ENCODE peak calls at places on chromosome 13, in ten cellular contexts. One of them, this sample, is unnamed. For H3K36me3, the result is how much of the 10 kb centered on the place peaks cover.

GRCh38 chr13:75715598-75716523 is 79.7 kb downstream of the LMO7 start:
- DNase-seq in hepatocyte: no peak
- DNase-seq in Panc1: no peak
- DNase-seq in adipocyte: peak
- DNase-seq in heart right ventricle: no peak
- DNase-seq in aorta: no peak
- DNase-seq in mesendoderm: no peak
- DNase-seq in PC-3: peak
- DNase-seq in Karpas-422: no peak
- DNase-seq in cardiac muscle cell: peak
- DNase-seq in this sample: no peak

GRCh38 chr13:44206429-44206828 is 167.2 kb upstream of the SERP2 start:
- DNase-seq in cardiac muscle cell: no peak
- DNase-seq in mesendoderm: no peak
- DNase-seq in hepatocyte: no peak
- DNase-seq in Karpas-422: no peak
- DNase-seq in heart right ventricle: no peak
- DNase-seq in PC-3: no peak
- DNase-seq in aorta: no peak
- DNase-seq in adipocyte: no peak
- DNase-seq in Panc1: no peak
- DNase-seq in this sample: no peak

GRCh38 chr13:106566682-106567420 is 1.1 kb downstream of the ARGLU1 start:
- DNase-seq in PC-3: peak
- DNase-seq in cardiac muscle cell: peak
- DNase-seq in adipocyte: peak
- DNase-seq in Karpas-422: peak
- DNase-seq in mesendoderm: peak
- DNase-seq in hepatocyte: peak
- DNase-seq in aorta: peak
- DNase-seq in Panc1: no peak
- DNase-seq in heart right ventricle: peak
- DNase-seq in this sample: peak

GRCh38 chr13:73090116-73090811 is 31.5 kb downstream of the KLF5 start:
- DNase-seq in PC-3: peak
- DNase-seq in heart right ventricle: no peak
- DNase-seq in Karpas-422: no peak
- DNase-seq in hepatocyte: peak
- DNase-seq in aorta: no peak
- DNase-seq in adipocyte: peak
- DNase-seq in Panc1: peak
- DNase-seq in mesendoderm: peak
- DNase-seq in cardiac muscle cell: peak
- DNase-seq in this sample: peak

GRCh38 chr13:63449549-63449948 is 2033.9 kb upstream of the PCDH20 start:
- DNase-seq in hepatocyte: no peak
- DNase-seq in Panc1: no peak
- DNase-seq in aorta: no peak
- DNase-seq in Karpas-422: no peak
- DNase-seq in heart right ventricle: no peak
- DNase-seq in cardiac muscle cell: no peak
- DNase-seq in PC-3: no peak
- DNase-seq in mesendoderm: peak
- DNase-seq in adipocyte: no peak
- DNase-seq in this sample: no peak

GRCh38 chr13:43126420-43126819 is 103.0 kb downstream of the DNAJC15 start:
- DNase-seq in adipocyte: no peak
- DNase-seq in heart right ventricle: no peak
- DNase-seq in hepatocyte: no peak
- DNase-seq in Karpas-422: peak
- DNase-seq in PC-3: no peak
- DNase-seq in Panc1: no peak
- DNase-seq in cardiac muscle cell: no peak
- DNase-seq in aorta: no peak
- DNase-seq in mesendoderm: no peak
- DNase-seq in this sample: no peak

GRCh38 chr13:33992891-33993336 is 175.0 kb downstream of the RFC3 start:
- DNase-seq in hepatocyte: no peak
- DNase-seq in heart right ventricle: no peak
- DNase-seq in Panc1: no peak
- DNase-seq in adipocyte: peak
- DNase-seq in cardiac muscle cell: no peak
- DNase-seq in aorta: no peak
- DNase-seq in mesendoderm: no peak
- DNase-seq in PC-3: no peak
- DNase-seq in Karpas-422: peak
- DNase-seq in this sample: no peak

GRCh38 chr13:97245011-97245410 is 22.9 kb downstream of the MBNL2 start:
- DNase-seq in aorta: no peak
- DNase-seq in adipocyte: no peak
- DNase-seq in cardiac muscle cell: no peak
- DNase-seq in PC-3: no peak
- DNase-seq in hepatocyte: no peak
- DNase-seq in heart right ventricle: no peak
- DNase-seq in Panc1: no peak
- DNase-seq in mesendoderm: no peak
- DNase-seq in Karpas-422: no peak
- DNase-seq in this sample: no peak

GRCh38 chr13:48431987-48432615 is 19.2 kb upstream of the LPAR6 start:
- DNase-seq in Panc1: no peak
- DNase-seq in heart right ventricle: no peak
- DNase-seq in cardiac muscle cell: peak
- DNase-seq in mesendoderm: no peak
- DNase-seq in aorta: no peak
- DNase-seq in hepatocyte: no peak
- DNase-seq in adipocyte: peak
- DNase-seq in Karpas-422: no peak
- DNase-seq in PC-3: no peak
- DNase-seq in this sample: no peak

GRCh38 chr13:64709079-64709478 is 2521.1 kb downstream of the PCDH9 start:
- DNase-seq in aorta: no peak
- DNase-seq in cardiac muscle cell: no peak
- DNase-seq in hepatocyte: peak
- DNase-seq in PC-3: no peak
- DNase-seq in adipocyte: no peak
- DNase-seq in Panc1: no peak
- DNase-seq in Karpas-422: no peak
- DNase-seq in heart right ventricle: no peak
- DNase-seq in mesendoderm: peak
- DNase-seq in this sample: no peak

GRCh38 chr13:107680115-107680514 is 535.2 kb downstream of the LIG4 start:
- DNase-seq in heart right ventricle: no peak
- DNase-seq in hepatocyte: no peak
- DNase-seq in cardiac muscle cell: peak
- DNase-seq in Karpas-422: no peak
- DNase-seq in adipocyte: no peak
- DNase-seq in mesendoderm: peak
- DNase-seq in PC-3: peak
- DNase-seq in Panc1: no peak
- DNase-seq in aorta: no peak
- DNase-seq in this sample: no peak

GRCh38 chr13:111948281-111948680 is 118.7 kb upstream of the SOX1 start:
- DNase-seq in aorta: no peak
- DNase-seq in cardiac muscle cell: no peak
- DNase-seq in Panc1: no peak
- DNase-seq in PC-3: no peak
- DNase-seq in Karpas-422: no peak
- DNase-seq in hepatocyte: no peak
- DNase-seq in adipocyte: no peak
- DNase-seq in heart right ventricle: no peak
- DNase-seq in mesendoderm: no peak
- DNase-seq in this sample: no peak

GRCh38 chr13:113846639-113847318 is 17.1 kb downstream of the GAS6 start:
- DNase-seq in cardiac muscle cell: no peak
- DNase-seq in Karpas-422: no peak
- DNase-seq in adipocyte: no peak
- DNase-seq in Panc1: no peak
- DNase-seq in aorta: no peak
- DNase-seq in heart right ventricle: no peak
- DNase-seq in PC-3: no peak
- DNase-seq in mesendoderm: no peak
- DNase-seq in hepatocyte: no peak
- DNase-seq in this sample: peak

GRCh38 chr13:40109324-40109958 is 454.0 kb downstream of the COG6 start:
- DNase-seq in aorta: no peak
- DNase-seq in adipocyte: peak
- DNase-seq in hepatocyte: peak
- DNase-seq in PC-3: peak
- DNase-seq in heart right ventricle: no peak
- DNase-seq in cardiac muscle cell: peak
- DNase-seq in mesendoderm: no peak
- DNase-seq in Panc1: no peak
- DNase-seq in Karpas-422: no peak
- DNase-seq in this sample: no peak

GRCh38 chr13:106536244-106537034 is 977 bp upstream of the EFNB2 start:
- DNase-seq in Panc1: peak
- DNase-seq in aorta: peak
- DNase-seq in cardiac muscle cell: peak
- DNase-seq in hepatocyte: peak
- DNase-seq in adipocyte: peak
- DNase-seq in PC-3: peak
- DNase-seq in mesendoderm: peak
- DNase-seq in heart right ventricle: peak
- DNase-seq in Karpas-422: peak
- DNase-seq in this sample: peak

GRCh38 chr13:46386426-46386995 is 541 bp downstream of the RUBCNL start:
- DNase-seq in adipocyte: peak
- DNase-seq in Karpas-422: no peak
- DNase-seq in Panc1: no peak
- DNase-seq in cardiac muscle cell: no peak
- DNase-seq in mesendoderm: peak
- DNase-seq in PC-3: no peak
- DNase-seq in heart right ventricle: no peak
- DNase-seq in aorta: no peak
- DNase-seq in hepatocyte: no peak
- DNase-seq in this sample: peak

GRCh38 chr13:41428155-41428554 is 29.2 kb upstream of the RGCC start:
- DNase-seq in Karpas-422: no peak
- DNase-seq in mesendoderm: peak
- DNase-seq in aorta: no peak
- DNase-seq in heart right ventricle: peak
- DNase-seq in adipocyte: peak
- DNase-seq in hepatocyte: no peak
- DNase-seq in Panc1: no peak
- DNase-seq in PC-3: no peak
- DNase-seq in cardiac muscle cell: peak
- DNase-seq in this sample: peak

GRCh38 chr13:96822900-96823299 is 171.4 kb downstream of the OXGR1 start:
- DNase-seq in adipocyte: no peak
- DNase-seq in heart right ventricle: no peak
- DNase-seq in cardiac muscle cell: peak
- DNase-seq in hepatocyte: peak
- DNase-seq in PC-3: peak
- DNase-seq in aorta: no peak
- DNase-seq in mesendoderm: peak
- DNase-seq in Panc1: no peak
- DNase-seq in Karpas-422: peak
- DNase-seq in this sample: peak

DNA sequence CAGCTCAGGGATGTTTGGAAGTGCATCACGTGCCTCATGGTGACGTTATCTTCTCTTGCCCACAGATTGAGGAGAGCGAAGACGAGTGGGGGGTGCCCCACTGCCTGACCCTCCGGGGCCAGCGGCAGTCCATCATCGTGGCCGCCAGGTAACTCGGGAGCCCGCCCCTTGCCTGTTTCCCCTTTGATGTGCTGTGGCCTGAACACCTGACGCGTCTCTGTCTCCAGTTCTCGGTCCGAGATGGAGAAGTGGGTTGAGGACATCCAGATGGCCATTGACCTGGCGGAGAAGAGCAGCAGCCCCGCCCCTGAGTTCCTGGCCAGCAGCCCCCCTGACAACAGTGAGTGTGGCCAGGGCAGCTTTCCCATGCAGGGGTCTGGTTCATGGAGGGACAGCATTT is 137.0 kb downstream of the STK24 start:
- DNase-seq in Karpas-422: no peak
- DNase-seq in aorta: peak
- DNase-seq in mesendoderm: no peak
- DNase-seq in hepatocyte: no peak
- DNase-seq in PC-3: no peak
- DNase-seq in adipocyte: no peak
- DNase-seq in cardiac muscle cell: no peak
- DNase-seq in heart right ventricle: no peak
- DNase-seq in Panc1: no peak
- DNase-seq in this sample: no peak
- H3K36me3 ChIP-seq in Karpas-422: under half
- H3K36me3 ChIP-seq in aorta: under half
- H3K36me3 ChIP-seq in mesendoderm: under half
- H3K36me3 ChIP-seq in hepatocyte: under half
- H3K36me3 ChIP-seq in PC-3: under half
- H3K36me3 ChIP-seq in adipocyte: under half
- H3K36me3 ChIP-seq in cardiac muscle cell: under half
- H3K36me3 ChIP-seq in heart right ventricle: half or more
- H3K36me3 ChIP-seq in Panc1: under half
- H3K36me3 ChIP-seq in this sample: under half

GRCh38 chr13:20177049-20177831 is 15.5 kb downstream of the GJB2 start:
- DNase-seq in heart right ventricle: no peak
- DNase-seq in Karpas-422: no peak
- DNase-seq in PC-3: no peak
- DNase-seq in hepatocyte: no peak
- DNase-seq in mesendoderm: no peak
- DNase-seq in aorta: no peak
- DNase-seq in Panc1: no peak
- DNase-seq in cardiac muscle cell: no peak
- DNase-seq in adipocyte: no peak
- DNase-seq in this sample: peak
- H3K4me3 ChIP-seq in heart right ventricle: peak
- H3K4me3 ChIP-seq in Karpas-422: no peak
- H3K4me3 ChIP-seq in PC-3: no peak
- H3K4me3 ChIP-seq in hepatocyte: no peak
- H3K4me3 ChIP-seq in mesendoderm: no peak
- H3K4me3 ChIP-seq in aorta: no peak
- H3K4me3 ChIP-seq in Panc1: no peak
- H3K4me3 ChIP-seq in cardiac muscle cell: no peak
- H3K4me3 ChIP-seq in adipocyte: peak
- H3K4me3 ChIP-seq in this sample: no peak

DNA sequence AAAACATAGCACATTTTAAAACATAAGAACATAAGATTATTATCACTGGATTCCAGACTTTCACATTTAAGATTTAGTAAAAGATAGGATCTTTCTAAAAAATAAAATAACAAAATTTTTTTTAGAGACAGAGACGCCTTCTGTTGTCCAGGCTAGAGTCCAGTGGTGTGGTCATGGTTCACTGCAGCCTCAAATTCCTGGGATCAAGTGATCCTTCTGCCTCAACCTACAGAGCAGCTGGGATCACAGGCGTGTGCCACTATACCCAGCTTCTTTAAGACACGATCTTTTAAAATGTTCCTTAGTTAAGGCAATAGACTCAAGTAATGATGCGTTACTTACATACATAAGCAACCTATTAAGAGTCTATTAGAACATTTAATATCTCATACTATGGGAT is 32.7 kb downstream of the ALG5 start:
- DNase-seq in adipocyte: peak
- DNase-seq in Karpas-422: no peak
- DNase-seq in mesendoderm: no peak
- DNase-seq in PC-3: no peak
- DNase-seq in hepatocyte: no peak
- DNase-seq in heart right ventricle: no peak
- DNase-seq in cardiac muscle cell: no peak
- DNase-seq in Panc1: no peak
- DNase-seq in aorta: no peak
- DNase-seq in this sample: no peak
- H3K36me3 ChIP-seq in adipocyte: half or more
- H3K36me3 ChIP-seq in Karpas-422: half or more
- H3K36me3 ChIP-seq in mesendoderm: under half
- H3K36me3 ChIP-seq in PC-3: under half
- H3K36me3 ChIP-seq in hepatocyte: under half
- H3K36me3 ChIP-seq in heart right ventricle: half or more
- H3K36me3 ChIP-seq in cardiac muscle cell: under half
- H3K36me3 ChIP-seq in Panc1: under half
- H3K36me3 ChIP-seq in aorta: under half
- H3K36me3 ChIP-seq in this sample: under half

GRCh38 chr13:28495586-28496564 is 947 bp upstream of the FLT1 start:
- DNase-seq in hepatocyte: no peak
- DNase-seq in Panc1: no peak
- DNase-seq in mesendoderm: peak
- DNase-seq in heart right ventricle: no peak
- DNase-seq in adipocyte: peak
- DNase-seq in Karpas-422: no peak
- DNase-seq in PC-3: no peak
- DNase-seq in aorta: no peak
- DNase-seq in cardiac muscle cell: no peak
- DNase-seq in this sample: peak
- H3K4me3 ChIP-seq in hepatocyte: peak
- H3K4me3 ChIP-seq in Panc1: peak
- H3K4me3 ChIP-seq in mesendoderm: peak
- H3K4me3 ChIP-seq in heart right ventricle: peak
- H3K4me3 ChIP-seq in adipocyte: peak
- H3K4me3 ChIP-seq in Karpas-422: no peak
- H3K4me3 ChIP-seq in PC-3: no peak
- H3K4me3 ChIP-seq in aorta: no peak
- H3K4me3 ChIP-seq in cardiac muscle cell: peak
- H3K4me3 ChIP-seq in this sample: peak

This sample was measured in H7.